ENCODE peak calls at places on chromosomes 4 and X, in ten cellular contexts. G is pancreas; A is sigmoid colon; F is CD8-positive, alpha-beta memory T cell; Q is heart right ventricle; X is uterus; U is psoas muscle; H is IMR-90; B is upper lobe of right lung; D is fibroblast of mammary gland. J is an unnamed sample.

GRCh38 chr4:138188406-138189084 is 53.6 kb downstream of the SLC7A11 start:
- DNase-seq in G (no peak), B (no peak), Q (no peak), D (no peak), F (no peak), A (no peak), X (no peak), U (no peak), H (peak), J (no peak)

GRCh38 chr4:2771264-2771663 is 15.1 kb upstream of the TNIP2 start:
- DNase-seq in A (peak), X (no peak), G (no peak), U (peak), D (no peak), Q (no peak), H (no peak), B (no peak), F (no peak), J (no peak)

GRCh38 chr4:39963656-39964055 is 14.1 kb downstream of the PDS5A start:
- DNase-seq in Q (no peak), F (no peak), G (no peak), A (no peak), B (peak), U (no peak), X (no peak), D (no peak), H (no peak), J (no peak)

GRCh38 chrX:54358424-54359211 is 772 bp upstream of the WNK3 start:
- DNase-seq in X (peak), D (peak), B (peak), Q (peak), F (no peak), A (peak), U (no peak), G (peak), H (peak), J (peak)

GRCh38 chrX:45842916-45843315 is 642.2 kb upstream of the DIPK2B start:
- DNase-seq in G (no peak), X (no peak), D (peak), B (no peak), H (no peak), U (no peak), F (no peak), A (no peak), Q (no peak), J (no peak)

GRCh38 chr4:13365195-13365594 is 118.9 kb downstream of the RAB28 start:
- DNase-seq in B (no peak), A (no peak), D (no peak), Q (no peak), X (no peak), U (no peak), G (no peak), H (no peak), F (no peak), J (no peak)

GRCh38 chrX:16033336-16033735 is 90.0 kb upstream of the GRPR start:
- DNase-seq in X (no peak), D (peak), F (no peak), U (no peak), G (no peak), A (no peak), H (peak), Q (no peak), B (no peak), J (no peak)

GRCh38 chrX:139290310-139290709 is 240.2 kb upstream of the F9 start:
- DNase-seq in F (no peak), H (no peak), A (no peak), Q (no peak), U (no peak), D (peak), X (no peak), G (no peak), B (no peak), J (no peak)

GRCh38 chrX:106894392-106894909 is 8.7 kb downstream of the RIPPLY1 start:
- DNase-seq in X (peak), A (peak), Q (peak), U (peak), F (peak), G (peak), B (no peak), D (peak), H (peak), J (peak)

GRCh38 chrX:46203115-46203514 is 342.1 kb downstream of the ZNF674 start:
- DNase-seq in F (no peak), A (no peak), H (no peak), X (no peak), D (no peak), U (no peak), G (no peak), Q (no peak), B (no peak), J (no peak)

GRCh38 chr4:27248829-27249228 is 388.2 kb downstream of the STIM2 start:
- DNase-seq in D (peak), Q (no peak), F (no peak), X (no peak), H (peak), A (no peak), U (no peak), G (no peak), B (no peak), J (no peak)

GRCh38 chr4:96103086-96103485 is 263.2 kb downstream of the PDHA2 start:
- DNase-seq in D (no peak), X (no peak), Q (no peak), H (no peak), B (no peak), U (no peak), F (no peak), G (no peak), A (no peak), J (no peak)

GRCh38 chrX:129953881-129954280 is 28.6 kb upstream of the BCORL1 start:
- DNase-seq in H (no peak), U (no peak), B (no peak), F (no peak), Q (no peak), D (no peak), G (no peak), A (no peak), X (no peak), J (no peak)

GRCh38 chr4:38003102-38003501 is 42.9 kb downstream of the PTTG2 start:
- DNase-seq in D (no peak), G (no peak), B (no peak), Q (no peak), A (no peak), U (no peak), F (no peak), X (no peak), H (no peak), J (no peak)

GRCh38 chrX:3592184-3592583 is 121.3 kb downstream of the PRKX start:
- DNase-seq in D (no peak), F (no peak), G (no peak), U (no peak), X (no peak), A (no peak), H (no peak), B (no peak), Q (no peak), J (no peak)

GRCh38 chr4:5051210-5051691 is at the start of gene STK32B:
- DNase-seq in B (peak), G (peak), X (peak), D (peak), Q (peak), H (peak), U (peak), F (no peak), A (peak), J (peak)

GRCh38 chrX:54824195-54824594 is 16.6 kb downstream of the MAGED2 start:
- DNase-seq in Q (no peak), U (no peak), G (no peak), A (no peak), H (no peak), X (no peak), B (no peak), F (no peak), D (no peak), J (no peak)

GRCh38 chr4:182904271-182904761 is 12.9 kb downstream of the DCTD start:
- DNase-seq in A (no peak), H (no peak), Q (no peak), D (no peak), X (no peak), G (no peak), U (no peak), F (no peak), B (no peak), J (no peak)

GRCh38 chr4:128516568-128516967 is 229.0 kb upstream of the PGRMC2 start:
- DNase-seq in A (no peak), X (no peak), U (no peak), H (peak), F (no peak), Q (no peak), G (no peak), B (no peak), D (peak), J (no peak)

GRCh38 chr4:40038972-40039371 is 17.7 kb upstream of the N4BP2 start:
- DNase-seq in U (no peak), Q (no peak), D (peak), F (no peak), G (no peak), X (no peak), A (no peak), H (peak), B (no peak), J (no peak)

GRCh38 chr4:118398226-118399090 is 45.7 kb upstream of the PRSS12 start:
- DNase-seq in A (no peak), G (no peak), B (no peak), D (no peak), F (no peak), U (no peak), H (no peak), X (no peak), Q (no peak), J (no peak)

GRCh38 chrX:34813618-34814017 is 129.0 kb upstream of the FAM47B start:
- DNase-seq in D (peak), G (no peak), A (no peak), Q (no peak), B (no peak), U (no peak), H (peak), X (no peak), F (no peak), J (no peak)

GRCh38 chrX:140712413-140713173 is 3.0 kb downstream of the LINC00632 start:
- DNase-seq in G (peak), B (peak), F (peak), U (peak), Q (peak), H (peak), D (no peak), A (peak), X (no peak), J (peak)

GRCh38 chr4:46389301-46389761 is 597 bp downstream of the GABRA2 start:
- DNase-seq in U (no peak), Q (no peak), D (no peak), X (no peak), F (no peak), H (no peak), A (no peak), B (no peak), G (no peak), J (peak)

GRCh38 chr4:138390286-138390685 is 148.1 kb upstream of the SLC7A11 start:
- DNase-seq in U (no peak), A (no peak), X (no peak), G (no peak), F (no peak), B (no peak), H (peak), D (peak), Q (no peak), J (no peak)

GRCh38 chr4:41221850-41222249 is 7.5 kb upstream of the APBB2 start:
- DNase-seq in G (no peak), B (no peak), H (no peak), A (no peak), U (no peak), F (no peak), Q (no peak), X (no peak), D (no peak), J (no peak)

GRCh38 chrX:19670854-19671620 is 155.7 kb upstream of the MAP3K15 start:
- DNase-seq in X (peak), G (no peak), Q (peak), A (peak), B (no peak), U (no peak), F (no peak), H (peak), D (peak), J (peak)
- H3K4me3 ChIP-seq in X (no peak), G (no peak), Q (peak), A (no peak), B (no peak), U (no peak), F (no peak), H (no peak), D (peak), J (no peak)

GRCh38 chr4:108100827-108101226 is 67.9 kb downstream of the LEF1 start:
- DNase-seq in F (no peak), G (no peak), X (no peak), Q (no peak), D (no peak), B (no peak), U (no peak), A (no peak), H (no peak), J (no peak)

GRCh38 chr4:108097990-108098553 is 70.7 kb downstream of the LEF1 start:
- DNase-seq in G (no peak), H (no peak), X (no peak), B (no peak), A (no peak), F (no peak), D (no peak), U (no peak), Q (no peak), J (no peak)

GRCh38 chr4:108094131-108094530 is 74.6 kb downstream of the LEF1 start:
- DNase-seq in X (no peak), H (no peak), A (no peak), B (no peak), Q (no peak), U (no peak), G (no peak), F (no peak), D (no peak), J (no peak)

GRCh38 chr4:108099838-108100237 is 68.9 kb downstream of the LEF1 start:
- DNase-seq in F (no peak), Q (no peak), A (no peak), D (no peak), X (no peak), U (no peak), G (no peak), B (no peak), H (no peak), J (no peak)

GRCh38 chr4:108094923-108095482 is 73.7 kb downstream of the LEF1 start:
- DNase-seq in G (no peak), B (no peak), D (no peak), X (no peak), A (no peak), H (no peak), U (no peak), F (no peak), Q (no peak), J (no peak)
- H3K4me3 ChIP-seq in G (no peak), B (no peak), D (no peak), X (no peak), A (no peak), H (no peak), U (no peak), F (no peak), Q (no peak), J (no peak)

GRCh38 chrX:101081257-101081656 is 2.6 kb downstream of the TMEM35A start:
- DNase-seq in X (no peak), G (no peak), Q (no peak), B (no peak), H (no peak), D (peak), A (no peak), U (no peak), F (no peak), J (no peak)

GRCh38 chrX:101080326-101080725 is 1.6 kb downstream of the TMEM35A start:
- DNase-seq in B (no peak), Q (no peak), G (no peak), F (no peak), D (no peak), U (no peak), H (no peak), X (no peak), A (no peak), J (no peak)

GRCh38 chrX:101079736-101080135 is 1.1 kb downstream of the TMEM35A start:
- DNase-seq in X (no peak), A (no peak), H (no peak), F (no peak), G (no peak), B (no peak), Q (no peak), D (no peak), U (no peak), J (no peak)

GRCh38 chrX:101078716-101079115 is at the start of gene TMEM35A:
- DNase-seq in F (no peak), B (no peak), H (peak), Q (no peak), A (no peak), G (no peak), D (peak), X (no peak), U (no peak), J (no peak)

DNA sequence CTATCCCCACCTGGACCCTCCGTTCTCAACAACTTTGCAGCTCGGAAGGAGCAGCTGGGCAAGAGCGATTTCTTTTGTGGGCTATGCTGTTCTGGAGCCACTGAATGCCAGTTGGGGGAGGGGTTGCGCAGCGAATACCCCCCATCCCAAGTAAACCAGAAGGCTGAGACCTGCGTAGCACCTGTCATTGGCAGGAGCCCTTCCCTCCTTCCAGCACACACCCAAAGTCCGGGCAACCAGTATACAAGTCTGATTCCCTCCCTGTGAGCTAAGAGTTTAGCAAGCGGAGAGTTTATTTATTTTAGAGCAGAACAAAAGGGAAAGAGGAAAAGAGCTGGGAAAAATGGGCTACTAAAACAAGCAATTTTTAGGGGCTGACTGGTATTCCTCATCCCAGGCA is 544 bp downstream of the TMEM35A start:
- DNase-seq in X (no peak), B (no peak), U (no peak), H (peak), D (no peak), A (no peak), F (no peak), Q (no peak), G (no peak), J (no peak)
- H3K4me3 ChIP-seq in X (peak), B (peak), U (peak), H (peak), D (peak), A (peak), F (no peak), Q (peak), G (no peak), J (no peak)

GRCh38 chrX:47283015-47283771 is 50.4 kb downstream of the USP11 start:
- DNase-seq in Q (no peak), X (peak), U (no peak), A (no peak), H (peak), D (peak), F (no peak), G (no peak), B (no peak), J (no peak)
- H3K4me3 ChIP-seq in Q (peak), X (no peak), U (no peak), A (no peak), H (no peak), D (no peak), F (no peak), G (no peak), B (no peak), J (no peak)

DNA sequence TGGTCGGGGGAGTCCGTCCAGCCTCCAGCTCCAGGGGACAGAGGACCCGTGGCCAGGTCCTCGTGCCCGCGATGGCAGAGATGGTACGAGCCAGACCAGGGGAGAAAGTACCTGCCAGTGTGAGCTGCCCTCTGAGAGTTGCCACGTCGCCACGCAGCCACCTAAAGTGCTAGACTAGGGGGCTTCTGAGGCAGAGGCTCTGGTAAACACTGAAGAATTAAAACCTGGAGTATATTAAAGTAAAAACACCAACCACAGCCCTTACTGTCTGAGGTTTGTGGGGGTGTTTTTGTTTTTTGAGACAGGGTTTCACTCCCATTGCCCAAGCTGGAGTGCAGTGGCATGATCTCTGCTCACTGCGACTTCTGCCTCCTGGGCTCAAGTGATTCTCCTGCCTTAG is 60.1 kb upstream of the SORCS2 start:
- DNase-seq in X (no peak), A (no peak), G (no peak), U (no peak), D (no peak), B (no peak), Q (no peak), H (no peak), F (no peak), J (no peak)
- H3K4me3 ChIP-seq in X (no peak), A (no peak), G (no peak), U (no peak), D (no peak), B (no peak), Q (no peak), H (no peak), F (no peak), J (no peak)

J was measured in mucosa of descending colon.